ENCODE peak calls at places on chromosomes 2 and 18, in ten cellular contexts. A is memory B cell; Z is A549; D is HuH-7.5; M is NCI-H510A treated with DMSO at 0.1 percent for 48 hours; P is stimulated activated CD8-positive, alpha-beta memory T cell treated with anti-CD3 and anti-CD28 coated beads, Interleukin-15, amount 100 ng/mL, for 24 hours; E is iPS DF 19.7; C is stimulated activated CD4-positive, alpha-beta T cell treated with anti-CD3 and anti-CD28 coated beads, TNF-alpha, amount 100 ng/mL, for 1 hour; W is SW480; H is body of pancreas. Y is an unnamed sample.

GRCh38 chr18:69401475-69402218 is 959 bp downstream of the DOK6 start:
- DNase-seq in A (no peak), Z (peak), D (peak), M (peak), P (no peak), E (no peak), C (no peak), W (no peak), H (no peak), Y (no peak)

GRCh38 chr2:98539056-98539735 is 69.1 kb downstream of the COA5 start:
- DNase-seq in A (no peak), Z (no peak), D (no peak), M (no peak), P (no peak), E (no peak), C (no peak), W (no peak), H (no peak), Y (no peak)

GRCh38 chr2:159710601-159711180 is 1.6 kb upstream of the MARCHF7 start:
- DNase-seq in A (no peak), Z (no peak), D (no peak), M (no peak), P (no peak), E (no peak), C (no peak), W (no peak), H (no peak), Y (no peak)

GRCh38 chr2:165293439-165294420 is 54.5 kb downstream of the SCN2A start:
- DNase-seq in A (peak), Z (peak), D (peak), M (peak), P (no peak), E (peak), C (no peak), W (peak), H (peak), Y (peak)

GRCh38 chr18:80223581-80224148 is 23.6 kb downstream of the PARD6G start:
- DNase-seq in A (no peak), Z (no peak), D (no peak), M (no peak), P (no peak), E (no peak), C (no peak), W (no peak), H (no peak), Y (no peak)

GRCh38 chr2:65554765-65555561 is 122.6 kb upstream of the SPRED2 start:
- DNase-seq in A (no peak), Z (no peak), D (no peak), M (no peak), P (no peak), E (no peak), C (no peak), W (peak), H (no peak), Y (no peak)

GRCh38 chr2:8441986-8442385 is 239.9 kb upstream of the ID2 start:
- DNase-seq in A (no peak), Z (no peak), D (no peak), M (no peak), P (no peak), E (no peak), C (no peak), W (no peak), H (no peak), Y (no peak)

GRCh38 chr2:15726321-15727057 is 134.8 kb downstream of the DDX1 start:
- DNase-seq in A (no peak), Z (no peak), D (no peak), M (no peak), P (no peak), E (no peak), C (no peak), W (no peak), H (no peak), Y (no peak)

GRCh38 chr2:242038166-242038927 is 168.8 kb downstream of the RTP5 start:
- DNase-seq in A (no peak), Z (no peak), D (no peak), M (no peak), P (no peak), E (no peak), C (no peak), W (no peak), H (no peak), Y (no peak)

GRCh38 chr2:160876029-160876428 is 284.2 kb upstream of the TANK start:
- DNase-seq in A (no peak), Z (no peak), D (no peak), M (no peak), P (no peak), E (no peak), C (no peak), W (no peak), H (no peak), Y (no peak)

GRCh38 chr2:36296798-36297197 is 58.8 kb upstream of the CRIM1 start:
- DNase-seq in A (no peak), Z (no peak), D (no peak), M (no peak), P (no peak), E (no peak), C (no peak), W (no peak), H (peak), Y (no peak)

GRCh38 chr2:51028829-51029228 is 3.1 kb downstream of the NRXN1 start:
- DNase-seq in A (no peak), Z (no peak), D (peak), M (no peak), P (no peak), E (no peak), C (no peak), W (no peak), H (no peak), Y (no peak)

GRCh38 chr18:75179819-75180600 is 28.9 kb downstream of the PTGR3 start:
- DNase-seq in A (no peak), Z (no peak), D (no peak), M (no peak), P (no peak), E (no peak), C (no peak), W (no peak), H (no peak), Y (no peak)

GRCh38 chr2:40666438-40666837 is 214.5 kb upstream of the SLC8A1 start:
- DNase-seq in A (no peak), Z (no peak), D (no peak), M (no peak), P (no peak), E (no peak), C (no peak), W (no peak), H (no peak), Y (no peak)

GRCh38 chr2:88350262-88350640 is 102.2 kb downstream of the FOXI3 start:
- DNase-seq in A (no peak), Z (no peak), D (no peak), M (no peak), P (no peak), E (no peak), C (no peak), W (no peak), H (peak), Y (no peak)

GRCh38 chr2:219369447-219369861 is 18.3 kb downstream of the DNPEP start:
- DNase-seq in A (no peak), Z (peak), D (no peak), M (no peak), P (no peak), E (no peak), C (no peak), W (no peak), H (peak), Y (no peak)

GRCh38 chr2:67476808-67477790 is 80.0 kb downstream of the ETAA1 start:
- DNase-seq in A (no peak), Z (peak), D (no peak), M (peak), P (no peak), E (no peak), C (no peak), W (peak), H (no peak), Y (no peak)

GRCh38 chr18:62030091-62030985 is 137.5 kb upstream of the RNF152 start:
- DNase-seq in A (no peak), Z (no peak), D (no peak), M (no peak), P (no peak), E (no peak), C (no peak), W (no peak), H (no peak), Y (no peak)

GRCh38 chr2:172313715-172314341 is 113.6 kb upstream of the ITGA6 start:
- DNase-seq in A (no peak), Z (no peak), D (no peak), M (no peak), P (no peak), E (no peak), C (no peak), W (no peak), H (no peak), Y (no peak)

GRCh38 chr2:165469417-165469816 is at the start of gene CSRNP3:
- DNase-seq in A (no peak), Z (peak), D (peak), M (peak), P (no peak), E (peak), C (no peak), W (peak), H (peak), Y (peak)

GRCh38 chr2:190996338-190996946 is 17.5 kb downstream of the STAT1 start:
- DNase-seq in A (no peak), Z (peak), D (peak), M (no peak), P (no peak), E (no peak), C (no peak), W (peak), H (peak), Y (peak)

GRCh38 chr2:19038096-19039015 is 320.1 kb downstream of the OSR1 start:
- DNase-seq in A (no peak), Z (no peak), D (no peak), M (no peak), P (no peak), E (no peak), C (no peak), W (no peak), H (no peak), Y (no peak)

GRCh38 chr2:171210864-171211431 is 50.3 kb upstream of the TLK1 start:
- DNase-seq in A (peak), Z (no peak), D (no peak), M (no peak), P (no peak), E (no peak), C (peak), W (no peak), H (no peak), Y (no peak)

GRCh38 chr2:180781276-180781675 is 199.1 kb upstream of the UBE2E3 start:
- DNase-seq in A (no peak), Z (no peak), D (no peak), M (no peak), P (no peak), E (no peak), C (no peak), W (no peak), H (no peak), Y (no peak)

GRCh38 chr2:128631698-128632490 is 313.2 kb upstream of the HS6ST1 start:
- DNase-seq in A (no peak), Z (no peak), D (no peak), M (no peak), P (no peak), E (no peak), C (no peak), W (no peak), H (no peak), Y (no peak)

GRCh38 chr2:31028415-31028814 is 109.8 kb downstream of the GALNT14 start:
- DNase-seq in A (no peak), Z (no peak), D (no peak), M (no peak), P (no peak), E (no peak), C (no peak), W (no peak), H (no peak), Y (no peak)

GRCh38 chr2:160194351-160194750 is 5.7 kb downstream of the ITGB6 start:
- DNase-seq in A (no peak), Z (no peak), D (no peak), M (no peak), P (no peak), E (no peak), C (no peak), W (no peak), H (no peak), Y (no peak)

GRCh38 chr2:26086155-26086634 is 52.3 kb downstream of the RAB10 start:
- DNase-seq in A (no peak), Z (no peak), D (no peak), M (no peak), P (no peak), E (no peak), C (no peak), W (peak), H (no peak), Y (no peak)

Y was measured in Caco-2.